ENCODE peak calls at places on chromosomes 6 and 20, in four cellular contexts. P is cardiac muscle cell, K is lung, O is HCT116. G is an unnamed sample.

GRCh38 chr20:4684837-4685413 is 36.8 kb upstream of the PRND start:
- DNase-seq in P (peak), K (no peak), O (peak), G (no peak)

GRCh38 chr6:143742070-143742954 is 64.5 kb downstream of the PHACTR2 start:
- DNase-seq in P (no peak), K (no peak), O (no peak), G (no peak)

GRCh38 chr6:170041526-170041925 is 249.4 kb downstream of the DLL1 start:
- DNase-seq in P (no peak), K (no peak), O (no peak), G (no peak)

GRCh38 chr20:5770240-5770986 is 20.2 kb downstream of the SHLD1 start:
- DNase-seq in P (peak), K (no peak), O (no peak), G (no peak)

GRCh38 chr20:59961423-59961822 is 3.2 kb downstream of the CDH26 start:
- DNase-seq in P (no peak), K (no peak), O (no peak), G (no peak)

GRCh38 chr6:41934278-41935189 is 7.1 kb downstream of the CCND3 start:
- DNase-seq in P (no peak), K (no peak), O (no peak), G (no peak)

GRCh38 chr6:145815875-145816274 is 1.3 kb upstream of the FBXO30 start:
- DNase-seq in P (peak), K (no peak), O (no peak), G (no peak)

GRCh38 chr6:34917626-34918285 is 28.7 kb downstream of the ANKS1A start:
- DNase-seq in P (peak), K (no peak), O (no peak), G (no peak)

GRCh38 chr6:29617782-29618557 is 15.0 kb downstream of the GABBR1 start:
- DNase-seq in P (no peak), K (no peak), O (no peak), G (no peak)

GRCh38 chr6:146891615-146892265 is 293.0 kb downstream of the ADGB start:
- DNase-seq in P (no peak), K (no peak), O (no peak), G (no peak)

GRCh38 chr6:143405381-143406154 is 44.9 kb downstream of the ADAT2 start:
- DNase-seq in P (peak), K (no peak), O (no peak), G (no peak)

GRCh38 chr6:149045404-149045803 is 272.1 kb upstream of the TAB2 start:
- DNase-seq in P (no peak), K (no peak), O (no peak), G (no peak)

GRCh38 chr6:107152633-107153032 is 37.3 kb upstream of the BEND3 start:
- DNase-seq in P (no peak), K (no peak), O (no peak), G (no peak)

GRCh38 chr6:36914227-36914794 is 28.6 kb downstream of the C6orf89 start:
- DNase-seq in P (no peak), K (peak), O (peak), G (no peak)

GRCh38 chr6:19734519-19734918 is 102.7 kb upstream of the ID4 start:
- DNase-seq in P (peak), K (no peak), O (no peak), G (no peak)

GRCh38 chr6:116447496-116448011 is 13.6 kb upstream of the CALHM6 start:
- DNase-seq in P (peak), K (no peak), O (no peak), G (no peak)

GRCh38 chr6:137043710-137044365 is 927 bp downstream of the IL20RA start:
- DNase-seq in P (peak), K (peak), O (no peak), G (peak)

GRCh38 chr20:38082894-38083293 is 49.3 kb downstream of the RPRD1B start:
- DNase-seq in P (no peak), K (no peak), O (no peak), G (no peak)

GRCh38 chr6:37347177-37348145 is 6.3 kb upstream of the RNF8 start:
- DNase-seq in P (no peak), K (no peak), O (no peak), G (no peak)

GRCh38 chr6:169035381-169036280 is 218.0 kb downstream of the THBS2 start:
- DNase-seq in P (peak), K (no peak), O (no peak), G (no peak)

GRCh38 chr20:8777866-8778265 is 291.0 kb upstream of the PLCB4 start:
- DNase-seq in P (no peak), K (no peak), O (no peak), G (no peak)

GRCh38 chr6:51568771-51569170 is 518.6 kb downstream of the PKHD1 start:
- DNase-seq in P (no peak), K (no peak), O (no peak), G (no peak)

GRCh38 chr6:34350100-34350936 is 42.2 kb downstream of the NUDT3 start:
- DNase-seq in P (peak), K (no peak), O (no peak), G (no peak)

GRCh38 chr6:5053038-5053437 is 32.1 kb upstream of the PPP1R3G start:
- DNase-seq in P (peak), K (no peak), O (no peak), G (no peak)

GRCh38 chr6:33407132-33407718 is 3.6 kb upstream of the PHF1 start:
- DNase-seq in P (peak), K (no peak), O (no peak), G (no peak)

GRCh38 chr6:103011605-103012004 is 1618.1 kb downstream of the GRIK2 start:
- DNase-seq in P (no peak), K (no peak), O (no peak), G (no peak)

GRCh38 chr6:33189164-33189563 is 3.1 kb downstream of the COL11A2 start:
- DNase-seq in P (no peak), K (no peak), O (no peak), G (no peak)

GRCh38 chr6:30767158-30767943 is 23.0 kb upstream of the IER3 start:
- DNase-seq in P (no peak), K (no peak), O (no peak), G (no peak)

GRCh38 chr20:45892049-45892816 is 1.1 kb downstream of the CTSA start:
- DNase-seq in P (peak), K (no peak), O (no peak), G (no peak)

GRCh38 chr6:48213076-48213788 is 102.2 kb upstream of the PTCHD4 start:
- DNase-seq in P (no peak), K (no peak), O (no peak), G (no peak)

GRCh38 chr6:159306134-159306537 is 136.9 kb downstream of the FNDC1 start:
- DNase-seq in P (peak), K (no peak), O (no peak), G (no peak)

GRCh38 chr6:143539106-143539505 is 27.6 kb upstream of the FUCA2 start:
- DNase-seq in P (no peak), K (no peak), O (no peak), G (no peak)

GRCh38 chr6:168029459-168030217 is 32.2 kb downstream of the KIF25 start:
- DNase-seq in P (no peak), K (no peak), O (no peak), G (no peak)

GRCh38 chr20:36153204-36153603 is 1.3 kb upstream of the EPB41L1 start:
- DNase-seq in P (no peak), K (no peak), O (no peak), G (no peak)

GRCh38 chr6:6707143-6707542 is 118.6 kb downstream of the LY86 start:
- DNase-seq in P (no peak), K (no peak), O (no peak), G (no peak)

GRCh38 chr6:85464722-85465150 is 14.9 kb downstream of the NT5E start:
- DNase-seq in P (peak), K (no peak), O (peak), G (no peak)

GRCh38 chr6:30842754-30843610 is 41.3 kb upstream of the DDR1 start:
- DNase-seq in P (peak), K (no peak), O (no peak), G (no peak)

GRCh38 chr6:91476000-91476399 is 889.1 kb upstream of the MAP3K7 start:
- DNase-seq in P (peak), K (peak), O (no peak), G (no peak)

GRCh38 chr6:130775421-130776012 is 51.7 kb upstream of the SMLR1 start:
- DNase-seq in P (no peak), K (no peak), O (no peak), G (no peak)

GRCh38 chr6:1316482-1317220 is 4.8 kb downstream of the FOXQ1 start:
- DNase-seq in P (no peak), K (no peak), O (no peak), G (no peak)

GRCh38 chr6:1314617-1315016 is 2.7 kb downstream of the FOXQ1 start:
- DNase-seq in P (no peak), K (no peak), O (no peak), G (no peak)

GRCh38 chr6:1317302-1317815 is 5.5 kb downstream of the FOXQ1 start:
- DNase-seq in P (no peak), K (no peak), O (no peak), G (no peak)

GRCh38 chr6:1315201-1315559 is 3.3 kb downstream of the FOXQ1 start:
- DNase-seq in P (no peak), K (no peak), O (no peak), G (no peak)

DNA sequence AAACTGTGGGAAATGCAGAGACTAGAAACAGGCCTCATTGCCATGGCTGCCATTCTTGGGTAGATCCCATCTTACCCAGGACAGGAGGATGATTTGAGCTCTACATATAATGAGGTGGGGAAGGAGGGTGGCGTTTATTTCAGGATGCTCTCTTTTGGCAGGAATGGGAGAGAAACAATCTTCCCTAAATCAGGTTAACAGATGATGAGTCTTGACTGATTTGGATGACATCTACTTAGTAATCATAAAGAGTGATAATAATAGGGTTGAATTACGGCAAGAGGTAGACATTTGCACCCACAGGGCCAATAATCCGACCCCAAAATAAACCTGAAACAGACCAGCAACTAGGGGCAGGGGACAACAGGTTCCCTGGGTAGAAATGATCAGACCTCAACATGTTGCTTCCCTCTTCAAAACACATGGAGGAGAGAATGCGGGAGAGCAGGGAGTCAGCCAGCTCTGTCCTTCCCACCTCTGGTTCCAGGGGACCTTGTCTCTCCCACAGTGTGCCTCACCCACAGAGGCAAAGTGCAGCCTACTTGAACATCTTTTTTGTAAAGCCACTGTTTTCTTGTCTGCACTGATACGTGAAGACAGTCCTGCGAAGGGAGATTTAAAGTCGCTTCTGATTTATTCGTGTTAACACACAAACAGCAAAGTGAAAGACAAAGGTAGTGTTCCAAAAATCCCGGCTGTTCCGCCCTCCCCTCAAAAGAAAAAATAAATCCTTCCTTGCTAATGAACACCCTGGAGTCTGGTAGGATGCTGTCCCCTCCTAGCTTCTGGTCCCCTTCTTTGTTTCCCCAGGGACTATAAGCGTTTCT is 3.9 kb downstream of the FOXQ1 start:
- DNase-seq in P (no peak), K (no peak), O (no peak), G (no peak)
- H3K4me3 ChIP-seq in P (no peak), K (no peak), O (no peak), G (peak)

DNA sequence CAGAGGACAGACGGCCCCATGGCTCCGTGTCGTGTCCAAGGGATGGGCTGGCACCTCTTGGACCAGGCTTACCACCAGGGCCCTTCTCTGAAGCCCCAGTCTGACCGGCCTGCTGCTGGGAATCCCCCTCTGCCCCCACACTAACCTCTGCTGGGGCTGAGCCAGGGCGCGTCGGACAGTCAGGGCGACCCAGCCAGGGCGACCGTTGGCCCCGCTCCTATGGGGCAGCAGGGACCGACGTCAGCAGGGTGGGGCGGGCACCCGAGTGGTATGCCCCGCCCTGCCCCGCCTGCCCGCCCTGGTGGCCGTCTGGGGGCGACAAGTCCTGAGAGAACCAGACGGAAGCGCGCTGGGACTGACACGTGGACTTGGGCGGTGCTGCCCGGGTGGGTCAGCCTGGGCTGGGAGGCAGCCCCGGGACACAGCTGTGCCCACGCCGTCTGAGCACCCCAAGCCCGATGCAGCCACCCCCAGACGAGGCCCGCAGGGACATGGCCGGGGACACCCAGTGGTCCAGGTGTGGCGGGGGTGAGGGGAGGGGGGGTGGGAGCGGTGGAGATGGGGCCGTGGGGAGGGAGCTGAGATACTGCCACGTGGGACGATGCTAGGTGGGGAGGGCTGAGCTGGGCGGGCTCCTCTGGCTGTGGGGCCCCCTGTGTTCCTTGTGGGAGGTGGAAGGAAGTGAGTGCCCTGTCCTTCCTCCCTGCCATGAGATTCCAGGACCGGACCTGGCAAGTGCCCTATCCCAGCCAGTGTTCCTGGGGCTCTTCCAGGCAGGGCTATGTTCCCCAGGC is at the start of gene SLC17A9:
- DNase-seq in P (peak), K (peak), O (peak), G (peak)
- H3K4me3 ChIP-seq in P (no peak), K (no peak), O (peak), G (no peak)

GRCh38 chr6:87558446-87558845 is 31.3 kb downstream of the RARS2 start:
- DNase-seq in P (no peak), K (no peak), O (no peak), G (no peak)
- H3K4me3 ChIP-seq in P (no peak), K (no peak), O (no peak), G (no peak)

DNA sequence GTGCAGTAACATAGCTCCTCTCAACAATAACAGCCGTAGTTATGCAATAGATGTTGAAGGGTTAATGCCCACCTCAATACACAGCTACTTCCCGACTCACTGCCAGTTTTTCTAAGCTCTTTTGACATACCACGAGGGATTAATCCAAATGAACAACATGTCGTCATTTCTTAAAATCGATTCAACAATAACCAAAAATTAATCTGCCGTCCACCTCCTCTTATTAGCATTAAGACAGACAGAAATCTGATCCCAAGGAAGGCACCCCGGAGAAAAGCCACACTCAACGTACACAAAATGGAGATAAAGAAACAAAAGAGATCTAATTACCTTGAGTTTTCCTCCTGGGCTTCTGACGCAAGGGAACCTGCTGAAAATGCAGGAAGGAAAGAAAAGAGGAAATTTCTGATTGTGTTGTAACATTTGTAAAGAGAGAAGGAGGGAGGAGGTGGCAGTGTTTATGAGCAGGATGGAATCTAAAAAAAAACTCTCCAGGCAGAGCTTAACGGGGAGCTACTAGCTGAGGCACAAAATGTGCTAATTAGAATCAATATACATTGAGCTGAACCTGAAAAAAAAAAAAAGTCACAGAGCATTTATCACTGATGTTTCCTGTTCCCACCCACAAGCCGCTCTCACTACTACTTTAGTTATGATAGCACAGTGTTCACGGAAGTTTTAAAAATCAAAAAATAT is 109.3 kb downstream of the IPCEF1 start:
- DNase-seq in P (no peak), K (no peak), O (no peak), G (no peak)
- H3K4me3 ChIP-seq in P (no peak), K (no peak), O (no peak), G (no peak)

GRCh38 chr6:66533921-66534404 is 826.9 kb upstream of the EYS start:
- DNase-seq in P (no peak), K (no peak), O (no peak), G (no peak)
- H3K4me3 ChIP-seq in P (no peak), K (no peak), O (no peak), G (no peak)

GRCh38 chr20:49915380-49916145 is at the start of gene SPATA2:
- DNase-seq in P (peak), K (peak), O (peak), G (peak)

GRCh38 chr20:49918446-49918845 is 3.1 kb upstream of the SPATA2 start:
- DNase-seq in P (no peak), K (no peak), O (no peak), G (no peak)

GRCh38 chr20:49916146-49917002 is 1.0 kb upstream of the SPATA2 start:
- DNase-seq in P (no peak), K (no peak), O (no peak), G (no peak)

GRCh38 chr20:49915118-49915379 is 280 bp downstream of the SPATA2 start:
- DNase-seq in P (no peak), K (no peak), O (no peak), G (no peak)

GRCh38 chr20:49919009-49919408 is 3.7 kb upstream of the SPATA2 start:
- DNase-seq in P (no peak), K (no peak), O (no peak), G (no peak)
- H3K4me3 ChIP-seq in P (no peak), K (no peak), O (no peak), G (no peak)

DNA sequence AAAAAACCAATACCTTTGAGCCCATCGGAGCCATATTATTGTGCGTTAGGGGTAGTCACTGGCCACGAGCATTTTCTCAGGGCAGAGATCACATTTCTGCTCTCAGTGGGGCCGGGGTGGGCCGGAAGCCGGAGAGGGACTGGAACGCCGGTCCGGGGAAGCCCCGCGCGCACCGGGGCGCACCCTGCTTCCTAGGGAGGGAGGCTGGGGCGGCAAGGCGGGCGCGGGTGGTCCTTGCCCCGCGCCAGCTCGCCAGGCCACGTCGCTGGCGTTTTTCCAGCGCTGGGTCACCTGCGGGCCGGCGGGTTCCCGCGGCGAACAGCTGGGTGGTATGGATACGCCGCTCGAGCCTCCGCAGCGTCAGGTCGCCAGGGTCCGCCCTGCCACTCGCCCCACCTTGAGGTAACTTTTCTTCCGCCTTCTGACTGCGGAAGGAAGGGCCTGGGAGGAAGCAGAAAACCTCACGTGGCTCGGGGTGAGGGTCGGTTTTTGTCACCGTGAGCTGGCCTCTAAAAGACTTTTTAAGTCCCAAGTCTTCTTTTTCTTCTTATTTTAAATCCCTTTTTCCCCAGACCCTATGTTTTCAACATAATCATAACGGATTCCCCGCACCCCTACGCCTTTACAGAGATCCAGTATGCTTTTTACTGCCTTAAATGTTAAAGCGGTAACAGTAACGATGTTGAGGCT is 2.7 kb upstream of the EEF1A1 start:
- DNase-seq in P (peak), K (peak), O (peak), G (peak)
- H3K4me3 ChIP-seq in P (no peak), K (peak), O (peak), G (peak)

GRCh38 chr6:157073596-157073995 is 249.7 kb downstream of the TMEM242 start:
- DNase-seq in P (no peak), K (no peak), O (no peak), G (no peak)

GRCh38 chr6:157077251-157077650 is 246.1 kb downstream of the TMEM242 start:
- DNase-seq in P (no peak), K (no peak), O (no peak), G (no peak)

GRCh38 chr6:157074969-157075368 is 248.3 kb downstream of the TMEM242 start:
- DNase-seq in P (peak), K (no peak), O (no peak), G (no peak)

GRCh38 chr6:157076427-157076774 is 246.9 kb downstream of the TMEM242 start:
- DNase-seq in P (no peak), K (no peak), O (no peak), G (no peak)

GRCh38 chr6:157075549-157076426 is 247.5 kb downstream of the TMEM242 start:
- DNase-seq in P (no peak), K (no peak), O (peak), G (no peak)
- H3K4me3 ChIP-seq in P (no peak), K (no peak), O (no peak), G (no peak)

GRCh38 chr6:14647311-14647710 is 529.7 kb downstream of the CD83 start:
- DNase-seq in P (peak), K (no peak), O (no peak), G (no peak)
- H3K4me3 ChIP-seq in P (no peak), K (no peak), O (no peak), G (no peak)

G was measured in heart left ventricle.